ENCODE peak calls at places on chromosomes 7 and 10, in eight cellular contexts. E is lung, W is breast epithelium, B is A549, X is fibroblast of mammary gland, I is pancreas, M is fibroblast of lung, G is foreskin fibroblast. P is an unnamed sample.

GRCh38 chr7:47478017-47478344 is 103.9 kb downstream of the TNS3 start:
- DNase-seq in E (no peak), W (no peak), B (no peak), X (peak), I (no peak), M (peak), G (peak), P (no peak)

GRCh38 chr7:158850390-158851174 is 5.8 kb upstream of the DYNC2I1 start:
- DNase-seq in E (no peak), W (no peak), B (no peak), X (no peak), I (no peak), M (no peak), G (no peak), P (no peak)

GRCh38 chr7:121313793-121314676 is 14.8 kb upstream of the WNT16 start:
- DNase-seq in E (no peak), W (no peak), B (no peak), X (peak), I (no peak), M (peak), G (no peak), P (no peak)

GRCh38 chr10:517872-518475 is 171.5 kb downstream of the DIP2C start:
- DNase-seq in E (no peak), W (peak), B (no peak), X (no peak), I (no peak), M (no peak), G (no peak), P (no peak)

GRCh38 chr7:26500749-26501352 is 209.2 kb downstream of the SNX10 start:
- DNase-seq in E (no peak), W (no peak), B (peak), X (peak), I (no peak), M (peak), G (peak), P (no peak)

GRCh38 chr10:115049957-115050356 is 43.2 kb upstream of the ATRNL1 start:
- DNase-seq in E (no peak), W (no peak), B (no peak), X (no peak), I (no peak), M (no peak), G (no peak), P (no peak)

GRCh38 chr7:72492446-72492845 is 80.3 kb upstream of the CALN1 start:
- DNase-seq in E (no peak), W (no peak), B (no peak), X (no peak), I (peak), M (no peak), G (no peak), P (no peak)

GRCh38 chr7:25069900-25070443 is 55.1 kb downstream of the CYCS start:
- DNase-seq in E (peak), W (no peak), B (peak), X (peak), I (no peak), M (peak), G (peak), P (peak)

GRCh38 chr7:44307301-44307900 is 18.0 kb downstream of the CAMK2B start:
- DNase-seq in E (peak), W (no peak), B (peak), X (peak), I (peak), M (peak), G (peak), P (no peak)

GRCh38 chr10:35711615-35712411 is 69.7 kb upstream of the FZD8 start:
- DNase-seq in E (no peak), W (no peak), B (no peak), X (no peak), I (no peak), M (no peak), G (no peak), P (no peak)

GRCh38 chr7:151081170-151082101 is 827 bp upstream of the FASTK start:
- DNase-seq in E (no peak), W (no peak), B (peak), X (no peak), I (no peak), M (no peak), G (no peak), P (no peak)

GRCh38 chr10:63738410-63738809 is 217.2 kb downstream of the REEP3 start:
- DNase-seq in E (no peak), W (no peak), B (peak), X (peak), I (no peak), M (peak), G (peak), P (no peak)

GRCh38 chr7:47147213-47147631 is 434.7 kb downstream of the TNS3 start:
- DNase-seq in E (peak), W (no peak), B (peak), X (no peak), I (no peak), M (no peak), G (no peak), P (no peak)

GRCh38 chr10:131076341-131076740 is 235.2 kb downstream of the TCERG1L start:
- DNase-seq in E (no peak), W (peak), B (no peak), X (no peak), I (no peak), M (no peak), G (no peak), P (no peak)

GRCh38 chr10:3068201-3068967 is 1.0 kb downstream of the PFKP start:
- DNase-seq in E (peak), W (no peak), B (peak), X (peak), I (peak), M (peak), G (peak), P (peak)

GRCh38 chr7:33692956-33693355 is 212.4 kb upstream of the BMPER start:
- DNase-seq in E (no peak), W (no peak), B (no peak), X (peak), I (no peak), M (peak), G (peak), P (no peak)

GRCh38 chr7:147400221-147400689 is 1190.3 kb upstream of the C7orf33 start:
- DNase-seq in E (no peak), W (no peak), B (no peak), X (peak), I (no peak), M (peak), G (peak), P (no peak)
- H3K4me3 ChIP-seq in E (no peak), W (peak), B (no peak), X (no peak), I (no peak), M (no peak), G (peak), P (no peak)

DNA sequence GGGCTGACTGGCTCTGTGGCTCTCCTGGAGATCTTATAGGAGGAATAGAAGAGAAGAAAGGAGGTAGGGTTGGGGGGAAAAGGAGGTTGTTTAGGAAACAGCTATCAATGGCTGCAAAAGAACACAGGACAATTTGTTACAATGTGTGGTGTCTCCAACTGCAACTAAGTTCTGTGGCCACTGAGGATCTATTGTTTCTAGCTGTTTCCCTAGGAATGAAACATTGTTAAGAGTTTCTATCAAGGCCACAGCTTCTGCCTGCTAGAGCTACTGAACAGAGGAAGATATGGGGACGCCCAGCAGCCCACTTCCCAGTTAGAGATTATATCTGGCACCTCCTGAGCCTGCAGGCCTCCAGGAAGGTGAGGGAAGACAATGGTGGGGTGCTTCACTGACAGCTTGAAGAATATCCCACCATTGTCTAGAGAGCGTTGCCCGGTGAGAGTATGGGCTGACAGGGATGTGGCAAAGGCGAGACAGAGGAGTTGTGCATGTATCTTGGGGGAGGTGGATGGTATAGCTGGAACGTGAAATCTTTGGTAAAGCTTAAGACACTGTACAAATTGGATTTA is 4.0 kb downstream of the SCD start:
- DNase-seq in E (no peak), W (no peak), B (no peak), X (no peak), I (no peak), M (no peak), G (no peak), P (no peak)
- H3K4me3 ChIP-seq in E (no peak), W (no peak), B (peak), X (peak), I (no peak), M (peak), G (peak), P (no peak)

DNA sequence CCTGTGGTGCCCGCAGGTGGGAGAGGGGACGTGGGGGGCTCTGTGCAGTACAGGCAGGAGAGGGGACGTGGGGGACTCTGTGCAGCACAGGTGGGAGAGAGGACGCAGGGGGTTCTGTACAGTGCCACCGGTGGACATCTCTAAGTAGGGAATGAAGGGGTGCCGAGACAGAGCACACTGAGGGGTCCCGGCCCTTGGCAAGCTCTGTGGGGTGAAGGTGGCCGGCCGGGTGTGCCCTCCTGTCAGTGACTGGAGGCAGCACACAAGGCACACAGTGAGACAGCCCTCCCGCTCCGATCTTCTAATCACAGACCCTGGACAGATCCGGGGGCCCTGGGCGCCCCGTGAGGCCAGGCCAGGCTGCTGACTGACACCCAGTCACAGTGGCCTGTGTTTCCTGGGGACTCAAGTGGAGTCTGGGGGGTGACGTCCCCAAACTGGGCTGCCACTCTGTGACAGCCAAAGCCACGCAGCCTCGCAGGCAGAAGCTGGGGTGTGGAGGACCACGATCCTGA is 11.2 kb downstream of the GPR146 start:
- DNase-seq in E (no peak), W (no peak), B (no peak), X (no peak), I (no peak), M (no peak), G (no peak), P (no peak)
- H3K4me3 ChIP-seq in E (peak), W (peak), B (no peak), X (no peak), I (no peak), M (no peak), G (no peak), P (no peak)

DNA sequence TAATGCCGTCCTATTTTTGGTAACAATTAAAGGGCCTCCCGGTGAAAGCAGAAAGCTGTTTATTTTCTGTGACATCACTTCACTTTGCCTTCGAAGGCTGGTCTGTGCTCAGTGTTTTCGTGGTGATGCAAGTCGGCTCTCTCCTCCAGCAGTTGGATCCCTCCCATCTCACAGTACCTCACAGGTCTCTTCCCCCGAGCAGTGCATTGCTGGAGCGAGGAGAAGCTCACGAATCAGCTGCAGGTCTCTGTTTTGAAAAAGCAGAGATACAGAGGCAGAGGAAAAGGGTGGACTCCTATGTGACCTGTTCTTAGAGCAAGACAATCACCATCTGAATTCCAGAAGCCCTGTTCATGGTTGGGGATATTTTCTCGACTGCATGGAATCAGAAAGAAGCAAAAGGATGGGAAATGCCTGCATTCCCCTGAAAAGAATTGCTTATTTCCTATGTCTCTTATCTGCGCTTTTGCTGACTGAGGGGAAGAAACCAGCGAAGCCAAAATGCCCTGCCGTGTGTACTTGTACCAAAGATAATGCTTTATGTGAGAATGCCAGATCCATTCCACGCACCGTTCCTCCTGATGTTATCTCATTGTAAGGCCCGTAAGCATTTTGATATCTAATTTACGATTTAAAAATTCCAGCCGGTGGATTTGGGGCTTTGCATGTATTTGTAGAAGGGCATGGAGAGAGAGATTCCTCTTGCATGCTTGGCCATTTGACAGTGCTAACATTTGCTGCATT is at the start of gene LGI1:
- DNase-seq in E (no peak), W (no peak), B (no peak), X (peak), I (no peak), M (no peak), G (no peak), P (no peak)
- H3K4me3 ChIP-seq in E (no peak), W (peak), B (no peak), X (no peak), I (no peak), M (no peak), G (no peak), P (no peak)

DNA sequence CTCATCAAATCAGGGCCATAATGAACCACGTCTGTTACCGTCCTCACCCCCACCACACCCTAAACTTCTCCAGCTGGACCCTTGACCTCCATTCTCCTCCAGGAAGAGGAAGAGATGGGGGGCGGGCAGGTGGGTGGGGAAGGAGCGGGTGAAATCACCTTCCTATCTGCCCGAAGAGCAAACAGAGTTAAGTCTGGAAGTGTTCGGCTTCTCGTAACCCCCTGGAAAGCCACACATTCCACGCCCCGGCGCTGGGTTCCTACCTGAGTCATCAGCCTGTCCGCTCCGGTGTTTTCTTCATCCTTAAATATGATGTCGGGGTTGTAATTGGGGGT is 736 bp downstream of the SHH start:
- DNase-seq in E (no peak), W (no peak), B (no peak), X (no peak), I (no peak), M (no peak), G (no peak), P (no peak)
- H3K4me3 ChIP-seq in E (no peak), W (no peak), B (peak), X (no peak), I (no peak), M (no peak), G (no peak), P (peak)

DNA sequence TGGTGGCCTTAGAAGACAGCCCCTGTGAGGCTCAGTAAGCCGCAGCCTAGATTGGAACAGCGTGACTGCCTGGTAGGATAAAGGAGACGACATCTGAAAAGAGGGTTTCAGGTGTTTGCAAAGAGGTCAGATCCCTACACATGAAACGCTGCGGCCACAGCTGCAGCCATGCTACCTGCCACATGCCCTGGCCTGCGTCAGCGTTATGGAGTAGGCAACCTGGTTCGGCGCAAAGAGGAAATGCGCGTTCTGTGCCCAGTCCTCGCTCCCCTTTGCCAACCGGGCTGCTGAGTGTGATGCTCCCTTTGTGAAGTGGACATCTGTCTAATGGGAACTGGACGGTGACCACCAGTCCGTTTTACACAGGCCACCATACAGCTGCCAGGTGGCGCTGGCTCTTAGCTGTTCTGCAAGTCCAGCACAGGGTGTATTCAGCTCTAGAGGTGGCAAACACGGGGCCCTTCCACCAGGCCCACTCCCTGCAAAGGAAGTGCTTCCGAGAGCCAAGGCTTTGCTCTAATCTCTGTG is 160.3 kb downstream of the CELF2 start:
- DNase-seq in E (no peak), W (no peak), B (no peak), X (no peak), I (no peak), M (no peak), G (no peak), P (no peak)
- H3K4me3 ChIP-seq in E (no peak), W (peak), B (no peak), X (no peak), I (no peak), M (no peak), G (no peak), P (no peak)

GRCh38 chr10:129897851-129898463 is 66.1 kb downstream of the EBF3 start:
- DNase-seq in E (no peak), W (no peak), B (no peak), X (no peak), I (no peak), M (no peak), G (no peak), P (no peak)
- H3K4me3 ChIP-seq in E (no peak), W (no peak), B (no peak), X (no peak), I (no peak), M (no peak), G (no peak), P (no peak)

GRCh38 chr7:18292584-18292983 is 203.0 kb upstream of the HDAC9 start:
- DNase-seq in E (no peak), W (no peak), B (no peak), X (no peak), I (no peak), M (no peak), G (no peak), P (no peak)

GRCh38 chr7:18290865-18291264 is 204.7 kb upstream of the HDAC9 start:
- DNase-seq in E (no peak), W (no peak), B (no peak), X (no peak), I (no peak), M (no peak), G (no peak), P (no peak)

GRCh38 chr7:18294408-18294807 is 201.1 kb upstream of the HDAC9 start:
- DNase-seq in E (no peak), W (no peak), B (no peak), X (no peak), I (no peak), M (no peak), G (no peak), P (no peak)

GRCh38 chr7:18293759-18294158 is 201.8 kb upstream of the HDAC9 start:
- DNase-seq in E (no peak), W (no peak), B (no peak), X (no peak), I (no peak), M (no peak), G (no peak), P (no peak)

DNA sequence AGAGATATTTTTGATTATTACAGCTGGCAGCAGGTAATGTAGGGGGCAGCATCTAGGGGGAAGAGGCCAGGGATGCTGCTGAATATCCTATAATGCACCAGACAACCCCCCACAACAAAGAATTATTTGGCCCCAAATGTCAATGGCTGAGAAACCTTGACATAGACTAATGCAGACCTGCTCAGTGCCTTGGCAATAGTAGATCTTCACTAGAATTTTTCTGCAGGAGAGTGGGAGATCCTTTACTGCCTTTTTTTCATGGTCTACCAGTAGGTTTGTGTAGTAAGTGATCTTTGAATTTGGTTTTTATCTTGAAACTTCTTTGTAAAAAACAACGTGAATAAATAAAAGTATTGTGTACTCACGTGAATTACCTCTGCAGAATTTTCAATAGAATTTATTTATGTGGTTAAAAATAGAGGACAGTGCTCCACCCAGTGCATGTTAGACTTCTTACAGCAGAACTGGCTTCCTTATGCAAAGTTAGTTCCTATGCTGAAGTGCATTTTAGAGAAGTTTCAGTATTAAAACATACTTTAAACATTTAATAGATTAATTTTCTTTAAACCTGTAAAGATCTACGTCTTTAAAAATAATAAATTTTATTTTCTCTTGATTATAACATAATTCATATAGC is 199.7 kb upstream of the HDAC9 start:
- DNase-seq in E (no peak), W (no peak), B (no peak), X (no peak), I (no peak), M (peak), G (no peak), P (no peak)
- H3K4me3 ChIP-seq in E (no peak), W (no peak), B (no peak), X (no peak), I (no peak), M (no peak), G (no peak), P (no peak)